ENCODE peak calls at places on chromosomes 4 and X, in four cellular contexts. G is IMR-90, V is mesendoderm, A is trophoblast cell. R is an unnamed sample.
A peak's percentile ranks its signal among the peaks of the same experiment; 100 is the strongest.

GRCh38 chr4:112942077-112942476 is 107.4 kb upstream of the ANK2 start:
- DNase-seq in G (no peak), V (no peak), A (no peak), R (no peak)

GRCh38 chr4:10590896-10591295 is 93.7 kb downstream of the CLNK start:
- DNase-seq in G (peak; percentile 82), V (no peak), A (peak; percentile 44), R (no peak)

GRCh38 chr4:86664959-86665358 is 70.8 kb downstream of the PTPN13 start:
- DNase-seq in G (peak; percentile 77), V (peak; percentile 30), A (no peak), R (no peak)

GRCh38 chr4:39637572-39638357 is 900 bp downstream of the SMIM14 start:
- DNase-seq in G (peak; percentile 69), V (peak; percentile 89), A (peak; percentile 78), R (peak; percentile 68)

GRCh38 chrX:123084797-123085196 is 99.3 kb upstream of the GRIA3 start:
- DNase-seq in G (no peak), V (no peak), A (no peak), R (no peak)

GRCh38 chrX:135644624-135645023 is 68.8 kb upstream of the CT45A1 start:
- DNase-seq in G (no peak), V (no peak), A (no peak), R (no peak)

GRCh38 chrX:150635952-150636351 is 57.2 kb upstream of the MTMR1 start:
- DNase-seq in G (peak; percentile 84), V (no peak), A (no peak), R (no peak)

GRCh38 chr4:40316782-40317635 is 18.1 kb upstream of the CHRNA9 start:
- DNase-seq in G (peak; percentile 91), V (peak; percentile 90), A (peak; percentile 72), R (peak; percentile 67)

GRCh38 chr4:7422898-7423180 is 11.9 kb downstream of the PSAPL1 start:
- DNase-seq in G (no peak), V (no peak), A (no peak), R (no peak)

GRCh38 chrX:120426599-120426998 is 42.5 kb downstream of the LAMP2 start:
- DNase-seq in G (peak; percentile 19), V (no peak), A (no peak), R (no peak)

GRCh38 chr4:101346562-101347266 is 612 bp downstream of the PPP3CA start:
- DNase-seq in G (peak; percentile 53), V (peak; percentile 70), A (peak; percentile 40), R (peak; percentile 57)
- H3K4me1 ChIP-seq in G (peaks cover 8% of the 10 kb centered on the region), V (no peaks in the 10 kb centered on the region), A (peaks cover 4% of the 10 kb centered on the region), R (no peaks in the 10 kb centered on the region)

GRCh38 chr4:76659103-76659490 is 224.1 kb downstream of the SHROOM3 start:
- DNase-seq in G (peak; percentile 55), V (no peak), A (no peak), R (no peak)

GRCh38 chr4:76655566-76656479 is 220.8 kb downstream of the SHROOM3 start:
- DNase-seq in G (no peak), V (no peak), A (peak; percentile 66), R (no peak)

GRCh38 chr4:76654796-76655195 is 219.8 kb downstream of the SHROOM3 start:
- DNase-seq in G (peak; percentile 36), V (no peak), A (no peak), R (no peak)

GRCh38 chr4:76658231-76659102 is 223.4 kb downstream of the SHROOM3 start:
- DNase-seq in G (peak; percentile 86), V (no peak), A (peak; percentile 13), R (no peak)

DNA sequence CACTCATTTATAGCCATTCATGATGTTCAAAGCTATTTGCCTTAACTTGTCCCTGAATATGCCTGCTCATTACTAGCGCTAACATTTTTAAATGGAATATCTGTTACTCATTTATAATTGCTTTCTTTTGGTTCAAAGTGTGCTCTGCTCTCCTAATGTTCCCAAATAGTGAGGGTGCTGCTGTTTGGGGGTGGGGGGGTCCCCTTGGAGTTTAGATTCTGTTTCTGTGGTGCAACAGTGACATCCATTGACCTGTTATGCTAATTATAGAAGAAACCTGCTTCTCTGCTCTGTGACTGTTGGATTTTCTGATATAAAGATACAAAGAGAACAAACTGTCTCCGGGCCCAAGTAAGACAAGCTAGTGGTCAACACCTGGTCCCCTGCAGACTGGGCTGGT is 222.4 kb downstream of the SHROOM3 start:
- DNase-seq in G (no peak), V (no peak), A (no peak), R (no peak)
- H3K18ac ChIP-seq in G (peak overlapping the region; percentile 96), V (no peak overlapping the region), A (peak overlapping the region; percentile 92), R (no peak overlapping the region)

GRCh38 chr4:73706811-73707210 is 33.6 kb upstream of the CXCL8 start:
- DNase-seq in G (no peak), V (no peak), A (no peak), R (no peak)

GRCh38 chr4:73705721-73706120 is 34.6 kb upstream of the CXCL8 start:
- DNase-seq in G (no peak), V (no peak), A (no peak), R (no peak)

GRCh38 chr4:73703320-73703719 is 37.0 kb upstream of the CXCL8 start:
- DNase-seq in G (no peak), V (no peak), A (no peak), R (no peak)

GRCh38 chr4:73704314-73705055 is 35.9 kb upstream of the CXCL8 start:
- DNase-seq in G (peak; percentile 100), V (peak; percentile 16), A (peak; percentile 83), R (no peak)

DNA sequence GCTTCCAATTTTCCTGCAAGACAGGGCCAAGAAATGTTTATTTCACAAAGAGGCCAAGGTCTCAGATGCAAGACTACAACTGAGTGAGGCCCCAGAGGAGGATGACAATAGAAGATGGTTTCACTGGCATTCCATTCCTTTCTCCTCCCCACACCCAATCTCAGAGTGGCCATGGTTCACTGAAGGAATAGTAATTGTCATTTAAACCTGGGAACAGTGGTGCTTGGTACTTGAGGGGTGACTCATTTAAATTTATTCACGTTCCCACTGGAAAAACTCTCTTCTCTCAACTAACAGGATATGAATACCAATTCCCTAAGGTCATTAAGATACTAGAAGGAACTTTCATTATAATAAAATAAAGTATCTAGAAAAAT is 35.3 kb upstream of the CXCL8 start:
- DNase-seq in G (peak; percentile 81), V (peak; percentile 40), A (no peak), R (no peak)
- H2AK5ac ChIP-seq in G (peak overlapping the region; percentile 76), V (no peak overlapping the region), A (no peak overlapping the region), R (no peak overlapping the region)

GRCh38 chrX:154351183-154352011 is 23.0 kb downstream of the FLNA start:
- DNase-seq in G (no peak), V (peak; percentile 0), A (no peak), R (no peak)
- H3K4me1 ChIP-seq in G (no peaks in the 10 kb centered on the region), V (no peaks in the 10 kb centered on the region), A (no peaks in the 10 kb centered on the region), R (peaks cover 4% of the 10 kb centered on the region)

R was measured in neuronal stem cell.